ENCODE peak calls at places on chromosomes 16 and 17, in six cellular contexts. H is astrocyte; U is CD4-positive, alpha-beta T cell; W is sigmoid colon; V is transverse colon; Z is A549. M is an unnamed sample.

GRCh38 chr16:54432481-54433229 is 146.1 kb upstream of the IRX3 start:
- DNase-seq in H (no peak), U (no peak), W (no peak), V (no peak), Z (no peak), M (no peak)

GRCh38 chr17:1203111-1203966 is 23.6 kb upstream of the ABR start:
- DNase-seq in H (peak), U (peak), W (peak), V (peak), Z (peak), M (no peak)

GRCh38 chr17:14813649-14814048 is 451.5 kb downstream of the PMP22 start:
- DNase-seq in H (no peak), U (no peak), W (no peak), V (no peak), Z (peak), M (no peak)

GRCh38 chr16:86955136-86955890 is 361.9 kb downstream of the C16orf95 start:
- DNase-seq in H (no peak), U (no peak), W (peak), V (no peak), Z (no peak), M (no peak)

GRCh38 chr17:69335018-69335417 is 8.1 kb upstream of the ABCA5 start:
- DNase-seq in H (peak), U (no peak), W (no peak), V (no peak), Z (peak), M (no peak)

GRCh38 chr17:3693829-3694231 is 2.1 kb downstream of the P2RX5 start:
- DNase-seq in H (no peak), U (no peak), W (no peak), V (peak), Z (no peak), M (no peak)

GRCh38 chr16:74146643-74147042 is 150.0 kb upstream of the PSMD7 start:
- DNase-seq in H (no peak), U (no peak), W (no peak), V (no peak), Z (no peak), M (no peak)

GRCh38 chr16:47779201-47780016 is 318.3 kb downstream of the PHKB start:
- DNase-seq in H (peak), U (no peak), W (no peak), V (no peak), Z (peak), M (no peak)

GRCh38 chr17:10210151-10210574 is 11.8 kb upstream of the GAS7 start:
- DNase-seq in H (peak), U (no peak), W (no peak), V (peak), Z (no peak), M (no peak)

GRCh38 chr17:4940625-4941021 is 555 bp downstream of the RNF167 start:
- DNase-seq in H (no peak), U (no peak), W (no peak), V (peak), Z (no peak), M (no peak)

GRCh38 chr16:85306071-85306792 is 194.0 kb upstream of the CIBAR2 start:
- DNase-seq in H (peak), U (peak), W (peak), V (peak), Z (peak), M (no peak)

GRCh38 chr17:71963791-71964190 is 157.0 kb upstream of the SOX9 start:
- DNase-seq in H (no peak), U (no peak), W (no peak), V (no peak), Z (no peak), M (no peak)

GRCh38 chr16:82653550-82654511 is 27.1 kb downstream of the CDH13 start:
- DNase-seq in H (peak), U (peak), W (peak), V (no peak), Z (peak), M (no peak)

GRCh38 chr16:3577302-3577752 is at the start of gene NLRC3:
- DNase-seq in H (no peak), U (peak), W (no peak), V (peak), Z (no peak), M (no peak)

GRCh38 chr16:2181952-2182351 is 14.5 kb downstream of the CASKIN1 start:
- DNase-seq in H (no peak), U (no peak), W (no peak), V (no peak), Z (no peak), M (no peak)

GRCh38 chr16:63618896-63619295 is 1503.0 kb downstream of the CDH11 start:
- DNase-seq in H (no peak), U (no peak), W (no peak), V (no peak), Z (no peak), M (no peak)

GRCh38 chr17:63495471-63495870 is 18.6 kb downstream of the ACE start:
- DNase-seq in H (no peak), U (no peak), W (no peak), V (no peak), Z (no peak), M (no peak)

GRCh38 chr17:82900741-82901140 is 60.9 kb upstream of the ZNF750 start:
- DNase-seq in H (peak), U (no peak), W (no peak), V (no peak), Z (no peak), M (no peak)

GRCh38 chr16:72946474-72947194 is 101.3 kb downstream of the ZFHX3 start:
- DNase-seq in H (peak), U (no peak), W (peak), V (no peak), Z (no peak), M (no peak)

GRCh38 chr16:68646948-68647659 is 2.0 kb downstream of the CDH3 start:
- DNase-seq in H (no peak), U (no peak), W (no peak), V (no peak), Z (no peak), M (no peak)

GRCh38 chr16:12158428-12158827 is 181.9 kb downstream of the SNX29 start:
- DNase-seq in H (peak), U (no peak), W (no peak), V (no peak), Z (no peak), M (no peak)

GRCh38 chr17:73902416-73903181 is 258.4 kb upstream of the SDK2 start:
- DNase-seq in H (no peak), U (no peak), W (no peak), V (no peak), Z (no peak), M (no peak)

GRCh38 chr16:75733305-75734141 is 7.2 kb upstream of the CPHXL start:
- DNase-seq in H (peak), U (no peak), W (no peak), V (no peak), Z (no peak), M (no peak)

GRCh38 chr17:67336859-67337258 is 29.5 kb downstream of the PSMD12 start:
- DNase-seq in H (no peak), U (no peak), W (no peak), V (no peak), Z (no peak), M (no peak)
- H3K27ac ChIP-seq in H (no peak), U (no peak), W (no peak), V (no peak), Z (no peak), M (no peak)

DNA sequence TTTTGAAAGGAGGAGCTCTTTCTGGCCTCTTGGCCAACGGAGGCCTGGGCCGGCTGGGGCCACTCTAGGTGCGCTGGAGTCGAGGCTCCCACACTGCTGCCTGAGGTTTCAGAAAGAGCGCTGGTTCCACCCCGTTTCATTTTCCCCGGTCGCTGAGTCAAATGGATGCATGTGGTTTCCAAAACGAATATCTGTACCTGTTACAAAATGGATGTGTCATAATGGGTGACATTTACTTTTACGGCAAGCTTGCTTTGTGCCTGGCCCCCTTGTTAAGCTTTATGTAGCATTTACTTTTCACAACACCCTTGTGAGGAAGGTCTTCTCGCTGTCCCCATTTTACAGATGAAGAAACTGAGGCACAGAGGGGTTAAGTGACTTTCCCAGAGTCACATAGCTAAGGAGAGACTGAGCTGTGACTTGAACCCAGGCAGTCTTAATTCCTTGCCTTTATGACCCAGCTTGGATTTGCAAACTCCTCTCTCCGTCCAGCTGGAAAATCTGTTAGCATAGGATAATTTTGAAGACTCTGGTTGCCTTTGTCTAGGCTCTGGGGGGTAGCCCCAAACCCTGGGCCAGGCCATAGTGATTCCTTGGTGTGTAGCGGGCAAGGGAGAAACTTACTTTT is 10.6 kb downstream of the KSR1 start:
- DNase-seq in H (no peak), U (peak), W (no peak), V (no peak), Z (no peak), M (no peak)
- H3K27ac ChIP-seq in H (no peak), U (no peak), W (no peak), V (peak), Z (no peak), M (no peak)

DNA sequence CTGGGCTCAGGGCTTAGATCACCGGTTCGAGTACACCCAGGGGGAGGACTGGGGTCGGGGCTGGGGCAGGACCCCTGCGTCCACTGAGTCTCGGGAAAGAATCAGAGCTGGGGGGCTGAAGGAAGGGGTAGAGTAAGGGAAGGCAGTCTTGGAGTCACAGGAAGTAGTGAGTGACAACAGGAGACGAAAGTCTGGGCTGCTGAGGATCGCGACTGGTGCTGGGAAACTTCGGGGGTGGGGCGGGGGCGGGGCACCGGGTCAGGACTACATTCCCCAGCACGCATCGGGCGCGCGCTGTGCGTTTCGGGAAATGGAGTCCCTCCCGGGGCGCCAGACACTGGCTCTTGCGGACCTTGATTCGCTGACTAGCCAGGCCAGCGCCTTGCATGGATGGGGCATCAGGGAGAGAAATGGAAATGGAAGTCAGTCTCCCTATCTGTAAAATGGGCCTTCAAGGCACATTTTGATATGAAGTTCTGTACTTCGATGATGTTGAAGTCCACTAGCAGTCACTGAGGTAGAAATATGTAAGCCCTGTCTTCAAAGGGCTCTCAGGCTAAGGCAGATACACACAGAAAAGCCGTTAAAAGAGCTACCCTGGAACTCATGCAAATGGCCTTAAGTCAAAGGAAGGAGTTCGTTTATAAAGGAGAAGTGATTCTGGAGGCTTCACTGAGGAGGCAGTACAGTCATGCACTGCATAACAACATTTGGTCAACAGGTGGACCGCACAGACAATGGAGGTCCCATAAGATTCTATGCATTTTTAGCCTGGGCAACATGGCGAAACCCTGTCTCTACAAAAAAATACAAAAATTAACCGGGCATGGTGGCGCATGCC is 696 bp downstream of the CTF1 start:
- DNase-seq in H (peak), U (peak), W (peak), V (peak), Z (peak), M (peak)
- H3K27ac ChIP-seq in H (peak), U (peak), W (peak), V (peak), Z (peak), M (peak)

GRCh38 chr17:13671341-13671740 is 69.6 kb upstream of the HS3ST3A1 start:
- DNase-seq in H (peak), U (no peak), W (no peak), V (no peak), Z (no peak), M (no peak)
- H3K27ac ChIP-seq in H (no peak), U (no peak), W (no peak), V (no peak), Z (no peak), M (no peak)

DNA sequence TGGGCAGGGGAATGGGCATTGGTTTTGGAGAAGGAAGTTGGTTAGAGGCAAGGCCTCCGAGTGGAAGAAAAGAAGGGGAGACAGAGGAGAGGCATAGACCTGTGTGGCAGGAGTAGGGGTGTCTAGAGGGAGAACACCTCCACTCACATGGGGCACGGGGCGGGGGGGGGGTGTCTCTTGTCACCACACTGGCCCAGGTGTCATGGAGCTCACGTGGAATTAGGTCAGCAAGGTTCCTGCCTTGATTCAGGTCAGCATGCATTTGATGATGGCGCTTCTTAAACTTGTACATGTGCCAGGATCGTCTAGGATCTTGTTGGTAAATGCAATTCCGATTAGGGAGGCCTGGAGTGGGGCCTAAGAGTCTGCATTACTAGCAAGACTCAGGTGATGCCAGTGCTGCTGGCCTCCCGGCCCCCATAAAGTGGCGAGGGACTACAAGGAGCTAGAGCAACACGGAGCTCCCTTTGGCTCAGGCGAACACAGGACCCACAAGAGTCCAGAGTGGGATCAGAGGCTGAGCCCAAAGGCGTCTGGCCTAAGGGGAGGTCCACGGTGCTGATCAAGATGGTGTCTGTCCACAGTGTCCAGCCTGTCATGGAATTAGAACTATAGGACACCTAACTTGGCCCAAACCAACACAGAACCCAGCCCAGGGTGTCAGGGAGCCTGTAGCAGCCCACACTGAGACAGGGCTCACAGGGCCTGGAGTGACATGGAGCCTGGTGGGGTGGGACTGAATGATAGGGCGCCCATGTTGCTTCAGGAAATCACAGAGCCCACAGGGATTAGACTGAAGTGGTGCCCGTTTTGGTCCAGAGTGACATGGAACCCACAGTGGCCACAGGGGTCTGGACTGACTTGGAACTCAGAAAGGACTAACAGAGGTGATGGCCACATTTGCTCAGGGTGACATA is 16.7 kb downstream of the EPOP start:
- DNase-seq in H (no peak), U (no peak), W (no peak), V (no peak), Z (no peak), M (no peak)
- H3K27ac ChIP-seq in H (no peak), U (no peak), W (peak), V (no peak), Z (no peak), M (peak)

GRCh38 chr17:57033296-57033695 is 51.8 kb upstream of the AKAP1 start:
- DNase-seq in H (no peak), U (no peak), W (no peak), V (no peak), Z (no peak), M (no peak)
- H3K27ac ChIP-seq in H (no peak), U (no peak), W (peak), V (peak), Z (no peak), M (no peak)

DNA sequence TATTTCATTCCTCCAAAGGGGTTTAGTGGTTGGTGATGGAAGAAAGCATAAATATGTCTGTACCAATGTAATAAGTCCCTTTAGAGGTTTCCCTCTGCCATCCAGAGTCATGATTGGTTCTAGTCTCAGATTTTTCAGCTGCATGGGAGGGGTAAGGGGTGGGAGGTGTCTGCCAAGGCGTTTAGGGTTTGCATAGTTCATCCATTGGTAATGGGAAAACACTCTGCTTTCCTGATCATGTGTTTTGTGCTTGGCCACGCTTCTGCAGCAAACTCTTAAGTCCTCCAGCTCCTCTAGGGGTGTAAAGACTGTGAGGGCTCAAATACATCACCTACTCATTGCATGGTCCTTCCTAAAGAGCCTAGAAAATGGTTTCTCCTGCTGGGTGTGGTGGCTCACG is 29.8 kb downstream of the LIG3 start:
- DNase-seq in H (peak), U (no peak), W (no peak), V (no peak), Z (no peak), M (no peak)
- H3K27ac ChIP-seq in H (no peak), U (no peak), W (no peak), V (no peak), Z (no peak), M (no peak)

GRCh38 chr17:49829026-49829425 is 18.8 kb downstream of the TAC4 start:
- DNase-seq in H (no peak), U (no peak), W (no peak), V (no peak), Z (no peak), M (no peak)

GRCh38 chr17:49835472-49835871 is 12.4 kb downstream of the TAC4 start:
- DNase-seq in H (no peak), U (no peak), W (no peak), V (no peak), Z (no peak), M (no peak)

GRCh38 chr17:49834118-49834743 is 13.6 kb downstream of the TAC4 start:
- DNase-seq in H (peak), U (no peak), W (no peak), V (no peak), Z (no peak), M (no peak)

GRCh38 chr17:49832840-49833599 is 14.8 kb downstream of the TAC4 start:
- DNase-seq in H (no peak), U (no peak), W (no peak), V (no peak), Z (no peak), M (no peak)

GRCh38 chr17:49830605-49831004 is 17.3 kb downstream of the TAC4 start:
- DNase-seq in H (no peak), U (no peak), W (no peak), V (no peak), Z (no peak), M (no peak)
- H3K27ac ChIP-seq in H (peak), U (no peak), W (no peak), V (no peak), Z (no peak), M (no peak)

GRCh38 chr17:40310882-40311391 is 2.0 kb downstream of the RARA start:
- DNase-seq in H (no peak), U (no peak), W (peak), V (no peak), Z (no peak), M (no peak)
- H3K27ac ChIP-seq in H (no peak), U (no peak), W (peak), V (peak), Z (peak), M (no peak)

M was measured in caudate nucleus.